ENCODE peak calls at places on chromosomes 4 and X, in five cellular contexts. H is effector memory CD4-positive, alpha-beta T cell; L is activated CD8-positive, alpha-beta memory T cell treated with anti-CD3 and anti-CD28 coated beads for 48 hours; B is mesendoderm; G is iPS DF 6.9. M is an unnamed sample.

GRCh38 chr4:21888195-21888976 is 60.2 kb downstream of the KCNIP4 start:
- DNase-seq in H (no peak), L (no peak), B (no peak), G (no peak), M (no peak)

GRCh38 chrX:70134116-70134477 is 850 bp downstream of the IGBP1 start:
- DNase-seq in H (peak), L (no peak), B (peak), G (no peak), M (no peak)

GRCh38 chr4:101356928-101357327 is 9.6 kb upstream of the PPP3CA start:
- DNase-seq in H (no peak), L (no peak), B (peak), G (no peak), M (no peak)

GRCh38 chr4:94741304-94741703 is 16.5 kb upstream of the BMPR1B start:
- DNase-seq in H (no peak), L (no peak), B (no peak), G (no peak), M (no peak)

GRCh38 chr4:173735055-173735454 is 205.0 kb upstream of the HAND2 start:
- DNase-seq in H (no peak), L (no peak), B (no peak), G (no peak), M (no peak)

GRCh38 chr4:174873931-174874330 is 44.2 kb upstream of the ADAM29 start:
- DNase-seq in H (no peak), L (no peak), B (peak), G (peak), M (no peak)

GRCh38 chr4:109302366-109303140 is at the start of gene COL25A1:
- DNase-seq in H (peak), L (peak), B (peak), G (peak), M (no peak)

GRCh38 chr4:82125170-82125862 is 248.5 kb downstream of the HNRNPD start:
- DNase-seq in H (no peak), L (no peak), B (no peak), G (no peak), M (no peak)

GRCh38 chr4:2811830-2812599 is 19.1 kb downstream of the SH3BP2 start:
- DNase-seq in H (peak), L (no peak), B (peak), G (no peak), M (peak)